ENCODE peak calls at places on chromosomes 5 and 9, in nine cellular contexts. Q is Peyer's patch; D is RWPE1; N is CD4-positive, alpha-beta T cell; V is cardiac muscle cell; R is neural progenitor cell; S is uterus; A is nephron progenitor cell; F is omental fat pad. T is an unnamed sample.

GRCh38 chr9:34961574-34962480 is 3.7 kb downstream of the PHF24 start:
- DNase-seq in Q (no peak), D (peak), N (no peak), V (no peak), R (no peak), S (no peak), A (no peak), F (no peak), T (no peak)

GRCh38 chr9:114218264-114219120 is 63.2 kb downstream of the COL27A1 start:
- DNase-seq in Q (no peak), D (no peak), N (no peak), V (no peak), R (no peak), S (no peak), A (no peak), F (no peak), T (no peak)

GRCh38 chr5:119879446-119879845 is 250.1 kb downstream of the FAM170A start:
- DNase-seq in Q (no peak), D (no peak), N (no peak), V (no peak), R (no peak), S (no peak), A (no peak), F (no peak), T (no peak)

GRCh38 chr9:89425921-89426388 is 72.0 kb downstream of the SEMA4D start:
- DNase-seq in Q (no peak), D (no peak), N (no peak), V (no peak), R (no peak), S (no peak), A (no peak), F (no peak), T (no peak)

GRCh38 chr9:118321823-118322222 is 617.6 kb downstream of the TLR4 start:
- DNase-seq in Q (no peak), D (no peak), N (no peak), V (no peak), R (no peak), S (no peak), A (no peak), F (no peak), T (no peak)

GRCh38 chr5:32534056-32534455 is 51.3 kb upstream of the SUB1 start:
- DNase-seq in Q (no peak), D (no peak), N (no peak), V (no peak), R (no peak), S (peak), A (no peak), F (no peak), T (no peak)

GRCh38 chr5:107698286-107698685 is 27.5 kb upstream of the EFNA5 start:
- DNase-seq in Q (no peak), D (no peak), N (no peak), V (no peak), R (no peak), S (no peak), A (no peak), F (no peak), T (no peak)

GRCh38 chr9:6759114-6759977 is 1.6 kb downstream of the KDM4C start:
- DNase-seq in Q (no peak), D (peak), N (no peak), V (no peak), R (no peak), S (no peak), A (no peak), F (no peak), T (no peak)

GRCh38 chr5:66354407-66354806 is 210.3 kb downstream of the SREK1 start:
- DNase-seq in Q (no peak), D (no peak), N (no peak), V (no peak), R (no peak), S (no peak), A (no peak), F (no peak), T (no peak)

GRCh38 chr9:34589656-34590375 is at the start of gene CNTFR:
- DNase-seq in Q (no peak), D (no peak), N (no peak), V (peak), R (peak), S (peak), A (peak), F (no peak), T (no peak)

GRCh38 chr9:124770359-124771020 is 621 bp downstream of the NR6A1 start:
- DNase-seq in Q (no peak), D (peak), N (no peak), V (peak), R (peak), S (no peak), A (peak), F (no peak), T (no peak)

GRCh38 chr9:34380511-34381315 is 4.0 kb upstream of the MYORG start:
- DNase-seq in Q (peak), D (peak), N (peak), V (peak), R (peak), S (peak), A (peak), F (peak), T (peak)

GRCh38 chr9:131020388-131020787 is 11.4 kb downstream of the LAMC3 start:
- DNase-seq in Q (no peak), D (no peak), N (no peak), V (no peak), R (no peak), S (no peak), A (no peak), F (no peak), T (no peak)

GRCh38 chr5:142100307-142100706 is 8.3 kb upstream of the NDFIP1 start:
- DNase-seq in Q (no peak), D (no peak), N (no peak), V (no peak), R (no peak), S (no peak), A (no peak), F (no peak), T (no peak)

DNA sequence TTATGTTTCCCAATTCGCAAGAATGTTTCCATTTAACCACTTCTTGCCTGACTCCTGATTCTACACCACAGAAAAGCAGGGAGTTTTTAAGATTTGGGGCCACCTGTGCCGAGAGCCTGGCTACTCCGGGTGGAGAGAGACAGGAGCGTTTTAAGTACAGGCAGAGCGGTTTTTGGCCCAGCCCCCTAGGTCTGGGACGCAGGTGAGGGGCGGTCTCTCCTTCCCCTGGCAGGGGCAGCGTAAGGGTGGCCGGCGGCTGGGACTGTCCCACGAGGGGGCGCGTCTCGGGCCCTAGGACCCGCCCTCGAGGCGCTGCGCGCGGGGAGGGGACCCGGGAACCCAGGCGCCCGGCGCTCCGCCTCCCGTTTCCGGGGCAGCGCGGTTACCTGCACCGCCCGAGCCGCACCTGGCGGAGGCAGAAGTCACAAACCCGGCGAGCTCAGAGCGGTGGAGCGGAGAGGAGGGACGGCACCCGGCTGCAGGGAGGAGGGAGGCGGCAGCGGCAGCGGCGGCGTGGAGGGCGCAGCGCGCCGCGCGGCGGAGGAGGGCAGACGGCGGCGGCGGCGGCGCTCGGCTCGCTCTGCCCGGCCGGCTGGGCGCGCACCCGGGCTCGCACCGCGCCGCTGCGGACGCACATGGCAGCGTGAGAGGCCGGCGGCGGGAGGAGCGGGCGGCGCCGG is at the start of gene WWC1:
- DNase-seq in Q (peak), D (peak), N (peak), V (peak), R (peak), S (no peak), A (peak), F (no peak), T (no peak)
- TF ChIP-seq CTCF in Q (peak), D (peak), N (no peak), V (peak), R (peak), S (no peak), A (peak), F (no peak), T (no peak)

DNA sequence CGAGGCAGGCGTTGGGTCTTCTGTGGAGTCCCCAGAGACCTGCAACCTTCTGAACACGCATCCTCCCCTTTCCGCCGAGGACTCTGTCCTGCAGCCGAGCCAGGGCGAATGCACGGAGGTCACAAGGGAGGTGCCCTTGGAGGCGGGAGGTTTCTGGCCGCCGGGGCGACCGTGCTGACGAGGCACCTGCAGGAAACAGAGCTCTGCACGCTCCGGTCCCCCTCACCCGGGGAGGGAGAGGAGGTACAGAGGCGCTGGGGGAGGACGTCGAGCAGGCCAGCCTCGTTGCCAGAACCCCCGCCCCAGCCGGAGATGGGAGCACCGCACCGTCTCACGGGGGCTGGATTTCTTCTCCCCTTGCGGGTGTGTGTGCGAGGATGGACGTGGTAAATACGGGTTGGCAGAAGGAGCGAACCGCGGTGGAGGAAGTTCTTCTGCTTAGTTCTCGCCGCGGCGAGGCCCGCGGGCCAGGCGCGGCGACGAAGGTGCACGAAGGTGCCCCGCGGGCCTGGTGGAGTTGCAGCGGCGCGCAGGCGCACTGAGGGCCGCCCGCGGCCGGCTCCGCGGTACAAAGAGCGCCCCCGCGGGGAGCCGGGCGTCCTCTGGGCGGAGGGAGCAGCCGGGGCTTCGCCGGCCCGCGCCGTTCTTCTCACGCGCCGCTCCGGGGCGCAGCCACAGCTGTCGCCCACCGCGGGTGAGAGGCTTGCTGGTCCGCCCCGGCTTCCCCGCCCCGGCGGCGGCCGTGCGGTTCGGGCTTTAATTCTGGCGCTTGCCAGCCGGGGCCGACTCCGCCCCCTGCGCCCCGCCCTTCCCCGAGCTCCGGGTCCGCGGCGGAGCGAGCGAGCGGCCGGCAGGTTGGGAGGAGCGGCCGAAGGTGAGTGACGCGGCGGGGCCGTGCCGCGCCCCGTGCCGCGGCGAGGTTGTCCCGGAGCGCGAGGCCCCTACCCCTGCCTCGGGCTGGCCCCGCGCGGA is 289.5 kb downstream of the DOCK8 start:
- DNase-seq in Q (peak), D (peak), N (peak), V (peak), R (peak), S (peak), A (peak), F (no peak), T (peak)
- TF ChIP-seq CTCF in Q (no peak), D (peak), N (peak), V (peak), R (peak), S (peak), A (no peak), F (no peak), T (no peak)

GRCh38 chr9:84322830-84323229 is 17.7 kb downstream of the SLC28A3 start:
- DNase-seq in Q (no peak), D (peak), N (no peak), V (no peak), R (no peak), S (no peak), A (no peak), F (no peak), T (no peak)

GRCh38 chr9:84314306-84314705 is 26.3 kb downstream of the SLC28A3 start:
- DNase-seq in Q (no peak), D (no peak), N (no peak), V (no peak), R (no peak), S (no peak), A (no peak), F (no peak), T (no peak)

GRCh38 chr9:84315278-84315877 is 25.2 kb downstream of the SLC28A3 start:
- DNase-seq in Q (peak), D (peak), N (peak), V (peak), R (peak), S (peak), A (peak), F (no peak), T (no peak)

GRCh38 chr9:84317563-84317962 is 23.0 kb downstream of the SLC28A3 start:
- DNase-seq in Q (no peak), D (no peak), N (no peak), V (no peak), R (peak), S (no peak), A (no peak), F (no peak), T (no peak)
- TF ChIP-seq CTCF in Q (no peak), D (no peak), N (no peak), V (peak), R (peak), S (no peak), A (no peak), F (no peak), T (no peak)

GRCh38 chr5:180367991-180368390 is 14.9 kb upstream of the GFPT2 start:
- DNase-seq in Q (no peak), D (no peak), N (no peak), V (no peak), R (no peak), S (no peak), A (no peak), F (no peak), T (no peak)

GRCh38 chr5:180375291-180375690 is 22.2 kb upstream of the GFPT2 start:
- DNase-seq in Q (no peak), D (no peak), N (no peak), V (no peak), R (no peak), S (no peak), A (no peak), F (no peak), T (no peak)

GRCh38 chr5:180373475-180374269 is 20.5 kb upstream of the GFPT2 start:
- DNase-seq in Q (no peak), D (no peak), N (no peak), V (no peak), R (no peak), S (no peak), A (no peak), F (no peak), T (no peak)

GRCh38 chr5:180370861-180371641 is 17.9 kb upstream of the GFPT2 start:
- DNase-seq in Q (no peak), D (no peak), N (no peak), V (no peak), R (no peak), S (no peak), A (no peak), F (no peak), T (no peak)

DNA sequence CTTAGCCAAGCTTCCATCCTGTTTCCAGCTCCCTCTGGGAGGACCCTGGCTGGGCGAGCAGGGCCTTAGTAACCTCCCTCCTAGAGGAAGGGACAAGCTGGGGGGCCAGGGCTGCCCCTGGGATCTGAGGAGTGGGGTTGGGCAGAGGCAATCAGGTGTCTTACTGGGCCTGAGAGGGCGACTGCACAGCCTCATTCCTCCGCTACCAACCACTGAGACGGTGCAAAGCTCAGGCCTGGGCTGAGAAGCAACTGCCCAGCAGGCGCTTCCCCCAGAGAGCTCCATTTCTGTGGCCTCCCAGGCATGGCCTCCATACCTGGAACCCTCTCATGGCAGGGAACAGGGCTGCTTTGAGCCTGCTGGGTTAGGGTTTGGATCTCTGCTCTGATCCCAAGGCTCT is 18.8 kb upstream of the GFPT2 start:
- DNase-seq in Q (no peak), D (no peak), N (no peak), V (no peak), R (no peak), S (no peak), A (no peak), F (no peak), T (no peak)
- TF ChIP-seq CTCF in Q (no peak), D (no peak), N (no peak), V (no peak), R (no peak), S (no peak), A (no peak), F (no peak), T (no peak)

DNA sequence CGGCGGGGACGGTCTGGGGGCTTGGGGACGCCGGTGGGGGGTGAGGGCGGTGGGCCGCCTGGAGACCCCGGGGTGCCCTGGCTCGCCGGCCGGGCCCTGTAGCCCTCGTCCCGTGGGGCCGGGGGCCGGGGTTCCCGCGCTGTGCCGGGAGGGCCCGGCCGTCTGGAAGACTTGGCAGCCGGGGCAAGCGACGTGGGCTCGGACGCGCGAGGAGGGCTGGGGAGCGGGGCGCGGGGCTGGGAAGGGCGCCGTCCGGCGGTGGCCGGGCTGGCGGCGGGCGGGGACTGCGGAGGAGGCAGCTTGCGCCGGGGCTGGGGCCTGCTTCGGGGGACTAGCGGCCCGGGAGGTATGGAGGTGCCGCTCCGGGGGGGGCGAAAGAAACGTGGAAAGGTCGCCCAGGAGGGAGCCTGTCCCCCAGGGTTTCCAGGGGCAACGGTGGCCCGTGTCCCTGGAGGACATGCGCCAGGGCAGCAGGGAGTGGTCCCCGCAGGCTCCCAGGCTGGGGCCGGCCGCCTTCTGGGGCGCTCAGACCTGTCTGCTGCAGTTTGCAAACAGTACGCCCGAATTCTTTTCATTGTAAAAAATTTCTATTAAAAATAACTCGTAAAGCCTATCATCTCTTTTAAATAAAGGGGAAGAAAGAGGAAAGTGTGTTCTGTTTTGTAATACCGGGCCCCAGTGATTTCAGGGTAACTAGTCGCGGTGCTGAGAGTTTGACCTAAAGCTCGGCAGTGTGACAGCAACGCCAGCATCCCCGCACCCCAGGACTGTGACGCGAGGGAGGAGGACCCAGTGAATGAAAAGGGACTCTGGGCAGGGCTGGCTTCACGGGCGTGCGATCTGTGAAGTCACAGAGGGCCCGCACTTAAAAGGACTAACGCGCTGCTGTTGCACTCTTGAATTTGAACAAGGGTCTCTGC is 752 bp upstream of the ANKH start:
- DNase-seq in Q (peak), D (no peak), N (peak), V (peak), R (peak), S (peak), A (peak), F (peak), T (peak)
- TF ChIP-seq CTCF in Q (no peak), D (peak), N (no peak), V (peak), R (peak), S (no peak), A (no peak), F (no peak), T (no peak)

DNA sequence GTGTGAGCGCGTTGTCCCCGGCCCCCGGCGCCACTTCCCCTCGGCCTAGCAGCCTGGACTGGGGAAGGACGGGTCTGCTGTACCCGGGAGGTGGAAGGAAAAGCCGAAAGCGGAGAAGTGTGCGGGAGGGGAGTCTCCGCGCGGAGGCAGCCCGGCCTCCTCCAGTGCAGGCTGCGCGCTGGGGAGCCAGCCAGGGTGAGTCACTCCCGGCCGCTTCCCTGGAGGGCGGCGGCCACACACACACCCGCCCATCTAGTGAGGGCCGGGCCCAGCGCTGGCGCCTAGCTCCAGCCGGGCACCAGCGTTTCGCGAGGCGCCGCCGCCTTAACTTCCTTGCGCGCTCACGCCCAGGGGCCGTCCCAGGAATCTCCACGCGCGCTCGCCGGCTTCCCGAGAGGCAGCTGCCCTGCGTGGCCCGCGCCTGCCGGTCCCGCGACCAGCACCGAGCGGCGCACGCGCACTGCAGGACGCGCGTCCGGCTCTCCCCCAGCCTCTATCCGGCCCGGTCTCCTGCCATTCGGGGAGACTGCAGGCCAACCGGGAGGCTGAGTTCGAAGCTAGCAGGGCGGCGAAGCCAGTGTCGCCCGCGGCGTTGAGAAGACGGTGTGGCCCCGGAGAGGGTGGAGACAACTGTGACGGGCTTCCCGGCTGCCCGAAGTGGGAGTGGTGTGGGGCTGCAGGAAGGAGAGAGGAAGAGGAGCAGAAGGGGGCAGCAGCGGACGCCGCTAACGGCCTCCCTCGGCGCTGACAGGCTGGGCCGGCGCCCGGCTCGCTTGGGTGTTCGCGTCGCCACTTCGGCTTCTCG is at the start of gene JAK2:
- DNase-seq in Q (peak), D (peak), N (peak), V (peak), R (peak), S (peak), A (peak), F (peak), T (peak)
- TF ChIP-seq CTCF in Q (no peak), D (peak), N (peak), V (peak), R (peak), S (peak), A (peak), F (no peak), T (peak)